ENCODE peak calls at places on chromosome 12, in five cellular contexts. U is fibroblast of lung; X is IMR-90; P is sigmoid colon; A is CD8-positive, alpha-beta T cell. I is an unnamed sample.

GRCh38 chr12:124527861-124528561 is 39.4 kb downstream of the NCOR2 start:
- DNase-seq in U (no peak), X (no peak), P (no peak), A (no peak), I (no peak)

GRCh38 chr12:82015623-82016347 is 256.6 kb upstream of the PPFIA2 start:
- DNase-seq in U (no peak), X (no peak), P (no peak), A (no peak), I (no peak)

GRCh38 chr12:879641-880040 is 69.9 kb downstream of the RAD52 start:
- DNase-seq in U (peak), X (peak), P (no peak), A (no peak), I (no peak)

GRCh38 chr12:10501031-10501430 is 4.7 kb upstream of the EIF2S3B start:
- DNase-seq in U (peak), X (no peak), P (no peak), A (no peak), I (no peak)

GRCh38 chr12:51065530-51065929 is 17.4 kb downstream of the LETMD1 start:
- DNase-seq in U (no peak), X (no peak), P (no peak), A (no peak), I (no peak)

GRCh38 chr12:47754881-47755280 is 3.8 kb downstream of the RAPGEF3 start:
- DNase-seq in U (no peak), X (no peak), P (no peak), A (no peak), I (no peak)

GRCh38 chr12:111598637-111599458 is at the start of gene ATXN2:
- DNase-seq in U (peak), X (no peak), P (peak), A (peak), I (peak)

GRCh38 chr12:127579446-127579845 is 687.5 kb upstream of the TMEM132C start:
- DNase-seq in U (no peak), X (peak), P (no peak), A (no peak), I (no peak)

GRCh38 chr12:119012179-119012578 is 30.8 kb downstream of the SRRM4 start:
- DNase-seq in U (no peak), X (no peak), P (no peak), A (no peak), I (no peak)

GRCh38 chr12:12079291-12079690 is 8.6 kb downstream of the BCL2L14 start:
- DNase-seq in U (no peak), X (peak), P (no peak), A (no peak), I (no peak)
- H3K27ac ChIP-seq in U (no peak), X (no peak), P (no peak), A (no peak), I (no peak)

DNA sequence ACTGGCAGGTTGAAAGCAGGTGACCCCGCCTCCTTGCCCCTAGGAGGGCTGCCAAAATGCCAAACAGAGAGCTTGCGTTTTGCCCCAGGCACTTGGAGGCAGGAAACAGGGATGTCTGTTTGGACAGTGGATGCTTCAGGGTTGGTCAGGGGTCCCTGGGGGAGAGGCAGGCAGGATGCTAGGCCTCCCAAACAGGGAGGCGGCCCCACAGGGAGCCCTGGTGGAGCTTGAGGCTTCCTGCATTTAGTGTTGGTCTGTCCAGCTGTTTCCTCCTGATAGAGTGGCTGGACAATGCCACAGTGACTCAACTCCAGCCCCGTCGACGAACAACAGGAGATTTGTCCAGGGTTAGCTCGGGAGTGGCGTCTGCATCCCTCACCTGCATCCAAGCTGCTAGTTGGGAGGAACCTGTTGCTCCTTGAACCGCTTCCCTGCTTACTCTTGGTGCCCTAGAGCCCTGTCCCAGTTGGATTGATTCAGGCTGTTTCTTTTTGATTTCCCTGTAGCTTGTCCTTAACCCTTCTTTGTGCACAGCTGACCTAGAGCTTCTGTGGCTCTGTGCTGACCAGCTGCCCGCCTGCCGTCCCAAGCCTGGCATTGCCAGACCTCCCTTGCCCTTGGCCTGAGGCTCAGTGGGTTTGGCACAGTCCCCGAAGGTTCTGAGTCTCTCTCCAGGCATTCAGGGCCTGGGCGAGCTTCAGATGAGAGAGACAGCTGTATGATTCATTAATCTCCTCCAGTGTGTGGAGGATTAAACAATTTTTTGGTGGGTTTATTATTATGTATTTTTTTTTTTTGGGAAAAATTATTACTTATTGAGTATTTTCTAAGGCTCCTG is 45.9 kb downstream of the TSPAN9 start:
- DNase-seq in U (peak), X (peak), P (no peak), A (no peak), I (no peak)
- H3K27ac ChIP-seq in U (peak), X (no peak), P (peak), A (no peak), I (peak)

GRCh38 chr12:104736307-104736706 is 221.8 kb downstream of the SLC41A2 start:
- DNase-seq in U (peak), X (peak), P (no peak), A (no peak), I (no peak)

GRCh38 chr12:104735801-104736200 is 222.3 kb downstream of the SLC41A2 start:
- DNase-seq in U (no peak), X (no peak), P (no peak), A (no peak), I (no peak)

GRCh38 chr12:104737682-104738370 is 220.3 kb downstream of the SLC41A2 start:
- DNase-seq in U (no peak), X (no peak), P (no peak), A (no peak), I (no peak)

GRCh38 chr12:104738371-104738710 is 219.7 kb downstream of the SLC41A2 start:
- DNase-seq in U (no peak), X (no peak), P (no peak), A (no peak), I (no peak)

DNA sequence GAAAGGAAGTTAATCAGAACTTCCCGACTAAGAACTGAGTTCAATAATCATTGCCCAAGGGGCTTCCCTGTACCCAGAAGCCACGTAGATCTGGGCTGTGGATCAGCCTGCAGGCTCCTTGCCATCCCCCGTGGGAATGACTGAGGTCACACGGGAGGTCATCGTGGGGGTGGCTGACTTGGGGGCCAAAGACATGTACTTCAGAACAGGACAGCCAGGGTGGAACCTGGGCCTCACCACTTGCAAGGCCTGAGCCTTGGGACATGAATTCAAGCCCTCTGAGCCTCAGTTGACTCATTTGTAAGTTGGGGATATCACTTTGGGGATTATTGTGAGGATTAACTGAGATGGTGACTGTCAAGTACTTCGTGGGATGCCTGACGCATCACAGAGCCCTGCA is 221.0 kb downstream of the SLC41A2 start:
- DNase-seq in U (no peak), X (no peak), P (no peak), A (no peak), I (no peak)
- H3K27ac ChIP-seq in U (no peak), X (no peak), P (no peak), A (no peak), I (no peak)

GRCh38 chr12:105084251-105085250 is at the start of gene ALDH1L2:
- DNase-seq in U (peak), X (peak), P (peak), A (no peak), I (peak)
- H3K27ac ChIP-seq in U (peak), X (peak), P (peak), A (no peak), I (no peak)

I was measured in upper lobe of left lung.